ENCODE peak calls at places on chromosomes 3 and 15, in four cellular contexts. W is pancreas, T is right atrium auricular region, A is fibroblast of lung. G is an unnamed sample.

GRCh38 chr3:126497936-126498335 is 19.6 kb downstream of the UROC1 start:
- DNase-seq in W (no peak), T (no peak), A (no peak), G (no peak)

GRCh38 chr15:85314139-85314538 is 66.3 kb upstream of the AKAP13 start:
- DNase-seq in W (no peak), T (no peak), A (peak), G (peak)

GRCh38 chr3:124793054-124793740 is 62.9 kb downstream of the UMPS start:
- DNase-seq in W (no peak), T (no peak), A (no peak), G (no peak)

GRCh38 chr3:122564155-122564912 is at the start of the genes DTX3L and PARP9:
- DNase-seq in W (peak), T (peak), A (peak), G (peak)

GRCh38 chr3:40876496-40876895 is 322.8 kb upstream of the CTNNB1 start:
- DNase-seq in W (no peak), T (no peak), A (peak), G (peak)

GRCh38 chr3:190192087-190192486 is 71.4 kb upstream of the P3H2 start:
- DNase-seq in W (no peak), T (no peak), A (no peak), G (no peak)

GRCh38 chr15:89750560-89751542 is at the start of gene MESP1:
- DNase-seq in W (peak), T (peak), A (peak), G (peak)

GRCh38 chr3:194407423-194407822 is 8.4 kb upstream of the GP5 start:
- DNase-seq in W (no peak), T (no peak), A (peak), G (peak)

GRCh38 chr15:101437618-101438481 is 51.7 kb downstream of the PCSK6 start:
- DNase-seq in W (no peak), T (peak), A (no peak), G (no peak)

GRCh38 chr15:42427429-42428223 is 63.3 kb downstream of the ZNF106 start:
- DNase-seq in W (no peak), T (no peak), A (peak), G (peak)

GRCh38 chr15:77599899-77600298 is 32.8 kb downstream of the LINGO1 start:
- DNase-seq in W (no peak), T (peak), A (peak), G (no peak)

GRCh38 chr3:112302881-112303761 is 9.1 kb upstream of the SLC9C1 start:
- DNase-seq in W (no peak), T (no peak), A (peak), G (no peak)

GRCh38 chr15:45157974-45158373 is 28.2 kb downstream of the DUOX1 start:
- DNase-seq in W (no peak), T (peak), A (peak), G (peak)

GRCh38 chr15:50458301-50458700 is 34.1 kb downstream of the USP8 start:
- DNase-seq in W (no peak), T (no peak), A (peak), G (no peak)

GRCh38 chr15:67166280-67167009 is 88.0 kb downstream of the AAGAB start:
- DNase-seq in W (no peak), T (no peak), A (no peak), G (no peak)

GRCh38 chr15:101000271-101000681 is 81.1 kb downstream of the LRRK1 start:
- DNase-seq in W (no peak), T (peak), A (peak), G (peak)

GRCh38 chr3:151230644-151231043 is 27.6 kb upstream of the GPR171 start:
- DNase-seq in W (no peak), T (no peak), A (no peak), G (no peak)

GRCh38 chr3:99747915-99748314 is 69.7 kb upstream of the CMSS1 start:
- DNase-seq in W (no peak), T (no peak), A (peak), G (peak)

GRCh38 chr15:45795487-45796069 is 160.7 kb downstream of the SQOR start:
- DNase-seq in W (no peak), T (no peak), A (no peak), G (peak)

GRCh38 chr15:67006089-67007065 is 59.0 kb upstream of the SMAD3 start:
- DNase-seq in W (no peak), T (no peak), A (no peak), G (no peak)

GRCh38 chr3:13879102-13879945 is 547 bp downstream of the WNT7A start:
- DNase-seq in W (no peak), T (no peak), A (no peak), G (no peak)

GRCh38 chr3:152272771-152273242 is 4.1 kb downstream of the MBNL1 start:
- DNase-seq in W (no peak), T (no peak), A (peak), G (peak)

GRCh38 chr3:123385981-123386380 is 62.9 kb downstream of the ADCY5 start:
- DNase-seq in W (peak), T (no peak), A (peak), G (no peak)

GRCh38 chr3:157077565-157077991 is 82.4 kb downstream of the CCNL1 start:
- DNase-seq in W (no peak), T (no peak), A (peak), G (no peak)

GRCh38 chr15:67224889-67225288 is 29.6 kb downstream of the AAGAB start:
- DNase-seq in W (no peak), T (no peak), A (no peak), G (no peak)

GRCh38 chr15:22893081-22893480 is 54.6 kb downstream of the NIPA2 start:
- DNase-seq in W (no peak), T (no peak), A (no peak), G (no peak)

GRCh38 chr15:92277776-92278175 is 115.9 kb upstream of the ST8SIA2 start:
- DNase-seq in W (no peak), T (no peak), A (peak), G (peak)

GRCh38 chr3:126494831-126495230 is 19.1 kb upstream of the ZXDC start:
- DNase-seq in W (no peak), T (no peak), A (no peak), G (no peak)

GRCh38 chr3:186239321-186239720 is 122.7 kb downstream of the DGKG start:
- DNase-seq in W (no peak), T (no peak), A (peak), G (peak)

GRCh38 chr3:150216041-150216811 is 191.9 kb upstream of the TSC22D2 start:
- DNase-seq in W (no peak), T (peak), A (peak), G (peak)

GRCh38 chr3:113736548-113737089 is 9.4 kb downstream of the NAA50 start:
- DNase-seq in W (no peak), T (no peak), A (peak), G (peak)

GRCh38 chr3:82643948-82644347 is 882.5 kb upstream of the GBE1 start:
- DNase-seq in W (no peak), T (no peak), A (peak), G (no peak)

GRCh38 chr3:136194409-136195257 is 1.5 kb downstream of the MSL2 start:
- DNase-seq in W (no peak), T (no peak), A (peak), G (peak)

GRCh38 chr3:105187340-105187739 is 179.4 kb upstream of the ALCAM start:
- DNase-seq in W (no peak), T (no peak), A (no peak), G (no peak)
- H3K4me3 ChIP-seq in W (no peak), T (no peak), A (no peak), G (no peak)

GRCh38 chr15:81183403-81183760 is 13.3 kb upstream of the IL16 start:
- DNase-seq in W (no peak), T (no peak), A (no peak), G (no peak)
- H3K4me3 ChIP-seq in W (no peak), T (peak), A (no peak), G (no peak)

GRCh38 chr3:133897547-133897946 is 1.9 kb upstream of the RAB6B start:
- DNase-seq in W (no peak), T (no peak), A (no peak), G (no peak)
- H3K4me3 ChIP-seq in W (no peak), T (no peak), A (no peak), G (no peak)

GRCh38 chr15:58224068-58224467 is 85.9 kb downstream of the AQP9 start:
- DNase-seq in W (no peak), T (no peak), A (peak), G (peak)
- H3K4me3 ChIP-seq in W (no peak), T (no peak), A (no peak), G (no peak)

G was measured in astrocyte of the spinal cord.